ENCODE peak calls at places on chromosomes 11 and 22, in eight cellular contexts. D is mesendoderm; V is adrenal gland; W is CD4-positive, alpha-beta memory T cell; J is GM23338; R is GM23248; Y is gastrocnemius medialis; I is testis. Q is an unnamed sample.

GRCh38 chr11:87428266-87428665 is 390.5 kb downstream of the TMEM135 start:
- DNase-seq in D (no peak), V (no peak), W (no peak), J (no peak), R (peak; percentile 60), Y (no peak), I (no peak), Q (no peak)

GRCh38 chr11:14373941-14374646 is 15.1 kb upstream of the RRAS2 start:
- DNase-seq in D (peak; percentile 75), V (peak; percentile 57), W (no peak), J (no peak), R (peak; percentile 91), Y (peak; percentile 45), I (no peak), Q (no peak)

GRCh38 chr11:66546368-66546965 is at the start of gene ACTN3:
- DNase-seq in D (peak; percentile 57), V (peak; percentile 55), W (no peak), J (peak; percentile 88), R (peak; percentile 36), Y (peak; percentile 27), I (peak; percentile 69), Q (peak; percentile 25)

GRCh38 chr11:132655187-132655855 is 877.0 kb downstream of the OPCML start:
- DNase-seq in D (no peak), V (no peak), W (no peak), J (no peak), R (peak; percentile 88), Y (no peak), I (no peak), Q (no peak)

GRCh38 chr11:65489706-65490310 is 9.0 kb upstream of the MALAT1 start:
- DNase-seq in D (peak; percentile 71), V (peak; percentile 77), W (no peak), J (no peak), R (peak; percentile 70), Y (no peak), I (no peak), Q (peak; percentile 54)

GRCh38 chr11:114026355-114026754 is 33.2 kb upstream of the ZBTB16 start:
- DNase-seq in D (peak; percentile 83), V (no peak), W (peak; percentile 8), J (peak; percentile 83), R (peak; percentile 28), Y (no peak), I (no peak), Q (no peak)

GRCh38 chr11:77821349-77821851 is 456 bp downstream of the AAMDC start:
- DNase-seq in D (no peak), V (peak; percentile 53), W (no peak), J (peak; percentile 67), R (peak; percentile 65), Y (no peak), I (peak; percentile 57), Q (peak; percentile 35)

GRCh38 chr11:129155745-129156144 is 36.4 kb downstream of the ARHGAP32 start:
- DNase-seq in D (no peak), V (no peak), W (no peak), J (no peak), R (no peak), Y (no peak), I (no peak), Q (no peak)

GRCh38 chr11:14506532-14506931 is 6.9 kb upstream of the COPB1 start:
- DNase-seq in D (no peak), V (peak; percentile 26), W (no peak), J (no peak), R (peak; percentile 88), Y (no peak), I (no peak), Q (no peak)

GRCh38 chr11:124747406-124748099 is 4.5 kb downstream of the VSIG2 start:
- DNase-seq in D (no peak), V (no peak), W (no peak), J (no peak), R (no peak), Y (no peak), I (no peak), Q (no peak)

GRCh38 chr22:44402196-44403111 is 89.7 kb upstream of the SHISAL1 start:
- DNase-seq in D (no peak), V (no peak), W (no peak), J (no peak), R (no peak), Y (no peak), I (no peak), Q (no peak)

GRCh38 chr11:84264066-84264465 is 977.9 kb upstream of the CCDC90B start:
- DNase-seq in D (no peak), V (no peak), W (no peak), J (no peak), R (no peak), Y (no peak), I (no peak), Q (no peak)

GRCh38 chr11:27830206-27830605 is 130.0 kb upstream of the BDNF start:
- DNase-seq in D (peak; percentile 25), V (no peak), W (no peak), J (no peak), R (no peak), Y (no peak), I (no peak), Q (no peak)

GRCh38 chr22:44586337-44586990 is 88.4 kb upstream of the RTL6 start:
- DNase-seq in D (peak; percentile 14), V (no peak), W (no peak), J (no peak), R (no peak), Y (no peak), I (no peak), Q (peak; percentile 17)

GRCh38 chr11:9493492-9493891 is 32.7 kb downstream of the ZNF143 start:
- DNase-seq in D (no peak), V (no peak), W (no peak), J (no peak), R (peak; percentile 28), Y (no peak), I (no peak), Q (no peak)

GRCh38 chr22:42581762-42582716 is 28.3 kb downstream of the SERHL2 start:
- DNase-seq in D (peak; percentile 77), V (peak; percentile 80), W (peak; percentile 81), J (peak; percentile 85), R (peak; percentile 89), Y (peak; percentile 51), I (peak; percentile 90), Q (peak; percentile 80)

GRCh38 chr11:19919050-19919561 is 206.5 kb downstream of the NAV2 start:
- DNase-seq in D (no peak), V (peak; percentile 59), W (no peak), J (no peak), R (peak; percentile 97), Y (no peak), I (no peak), Q (peak; percentile 89)

GRCh38 chr11:36376888-36377758 is 81.0 kb downstream of the PRR5L start:
- DNase-seq in D (peak; percentile 78), V (peak; percentile 46), W (peak; percentile 69), J (peak; percentile 87), R (peak; percentile 81), Y (peak; percentile 26), I (peak; percentile 52), Q (peak; percentile 10)

GRCh38 chr11:55673860-55674259 is 11.9 kb downstream of the OR4C6 start:
- DNase-seq in D (no peak), V (no peak), W (no peak), J (no peak), R (no peak), Y (no peak), I (no peak), Q (no peak)

DNA sequence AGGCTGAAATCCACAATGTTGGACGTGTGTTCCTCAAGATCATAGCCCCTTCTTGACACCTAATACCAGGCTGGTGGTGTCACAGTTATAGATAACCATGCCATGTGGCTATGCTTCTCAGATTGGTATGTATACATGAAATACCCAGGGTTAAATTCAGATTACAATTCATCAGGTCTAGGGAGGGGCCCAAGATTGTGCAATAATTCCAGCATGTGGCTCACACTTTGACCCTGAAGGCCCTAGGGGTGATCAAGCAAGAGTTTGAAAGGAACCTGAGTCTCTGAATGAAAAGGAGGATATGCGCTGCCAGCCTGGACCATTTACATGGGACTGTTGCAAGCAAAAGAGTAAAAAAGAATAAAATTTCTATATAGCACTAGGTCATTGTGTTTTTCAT is 7.4 kb downstream of the OR4C6 start:
- DNase-seq in D (no peak), V (no peak), W (no peak), J (no peak), R (no peak), Y (no peak), I (no peak), Q (no peak)
- H3K27ac ChIP-seq in D (no peak overlapping the region), V (no peak overlapping the region), W (no peak overlapping the region), J (no peak overlapping the region), R (no peak overlapping the region), Y (no peak overlapping the region), I (no peak overlapping the region), Q (no peak overlapping the region)

GRCh38 chr11:126490261-126490660 is 134.8 kb downstream of the ST3GAL4 start:
- DNase-seq in D (no peak), V (no peak), W (no peak), J (no peak), R (no peak), Y (no peak), I (no peak), Q (no peak)

GRCh38 chr11:126492331-126492730 is 136.8 kb downstream of the ST3GAL4 start:
- DNase-seq in D (no peak), V (no peak), W (no peak), J (no peak), R (no peak), Y (no peak), I (no peak), Q (no peak)

GRCh38 chr11:126489791-126490190 is 134.3 kb downstream of the ST3GAL4 start:
- DNase-seq in D (no peak), V (no peak), W (no peak), J (no peak), R (no peak), Y (no peak), I (no peak), Q (no peak)

GRCh38 chr11:126488591-126489370 is 133.3 kb downstream of the ST3GAL4 start:
- DNase-seq in D (no peak), V (no peak), W (no peak), J (no peak), R (no peak), Y (no peak), I (no peak), Q (no peak)

GRCh38 chr11:126491092-126491491 is 135.6 kb downstream of the ST3GAL4 start:
- DNase-seq in D (no peak), V (no peak), W (no peak), J (peak; percentile 62), R (no peak), Y (no peak), I (no peak), Q (no peak)
- H3K27ac ChIP-seq in D (no peak overlapping the region), V (no peak overlapping the region), W (no peak overlapping the region), J (no peak overlapping the region), R (no peak overlapping the region), Y (no peak overlapping the region), I (no peak overlapping the region), Q (no peak overlapping the region)

GRCh38 chr11:121328213-121328966 is 35.8 kb downstream of the SC5D start:
- DNase-seq in D (no peak), V (no peak), W (peak; percentile 54), J (no peak), R (no peak), Y (no peak), I (no peak), Q (no peak)
- H3K27ac ChIP-seq in D (no peak overlapping the region), V (no peak overlapping the region), W (peak overlapping the region; percentile 31), J (peak overlapping the region; percentile 14), R (no peak overlapping the region), Y (no peak overlapping the region), I (no peak overlapping the region), Q (no peak overlapping the region)

DNA sequence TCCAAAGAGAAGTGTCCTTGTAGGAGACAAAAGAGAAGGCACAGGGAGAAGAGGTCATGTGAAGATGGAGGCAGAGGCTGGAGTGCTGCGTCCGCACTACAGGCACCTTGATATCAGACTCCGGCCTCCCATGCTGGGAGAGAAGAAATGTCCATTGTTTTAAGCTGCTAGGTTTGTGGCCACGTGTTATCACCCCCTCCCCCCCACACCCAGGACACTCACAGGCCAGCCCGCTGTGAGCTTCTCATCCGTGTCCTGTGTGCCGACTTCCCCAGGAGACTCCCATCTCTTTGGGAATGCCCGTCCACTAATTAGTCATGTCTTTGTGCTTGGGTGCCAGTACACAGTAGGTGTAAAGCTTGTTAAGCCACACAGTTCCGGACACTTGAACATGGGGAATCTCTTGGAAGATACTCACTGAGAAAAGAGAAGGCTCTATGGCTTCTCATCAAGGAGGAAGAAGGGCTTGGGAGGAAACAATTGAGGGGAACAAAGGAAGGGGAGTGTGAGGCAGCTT is 1234.7 kb downstream of the TBC1D22A start:
- DNase-seq in D (peak; percentile 37), V (no peak), W (no peak), J (no peak), R (no peak), Y (no peak), I (no peak), Q (peak; percentile 11)
- H3K27ac ChIP-seq in D (no peak overlapping the region), V (no peak overlapping the region), W (no peak overlapping the region), J (no peak overlapping the region), R (no peak overlapping the region), Y (no peak overlapping the region), I (no peak overlapping the region), Q (no peak overlapping the region)

Q was measured in thyroid gland.